ENCODE peak calls at places on chromosome 3, in five cellular contexts. B, Z, U, R and T are unnamed samples.

GRCh38 chr3:195172896-195173295 is 98.1 kb downstream of the XXYLT1 start:
- DNase-seq in U (no peak), Z (no peak), R (no peak), B (no peak), T (no peak)

GRCh38 chr3:72338942-72339749 is 509.1 kb downstream of the SHQ1 start:
- DNase-seq in R (no peak), Z (no peak), B (peak; percentile 15), U (peak; percentile 95), T (peak; percentile 41)

GRCh38 chr3:196569003-196569516 is 600 bp downstream of the FBXO45 start:
- DNase-seq in B (no peak), Z (peak; percentile 32), U (no peak), R (peak; percentile 65), T (peak; percentile 14)

GRCh38 chr3:117059054-117059989 is 349.7 kb downstream of the TUSC7 start:
- DNase-seq in B (no peak), Z (no peak), U (peak; percentile 6), R (no peak), T (peak; percentile 10)

GRCh38 chr3:74124716-74125115 is 489.7 kb downstream of the CNTN3 start:
- DNase-seq in B (no peak), U (no peak), Z (no peak), R (no peak), T (no peak)

GRCh38 chr3:64892664-64893309 is 205.0 kb upstream of the ADAMTS9 start:
- DNase-seq in U (no peak), B (no peak), Z (no peak), R (no peak), T (no peak)

GRCh38 chr3:99751649-99752048 is 66.0 kb upstream of the CMSS1 start:
- DNase-seq in Z (no peak), U (no peak), B (no peak), R (no peak), T (no peak)

GRCh38 chr3:114863848-114864247 is 283.2 kb downstream of the ZBTB20 start:
- DNase-seq in Z (no peak), B (no peak), R (no peak), U (no peak), T (no peak)

GRCh38 chr3:149999421-149999820 is 28.7 kb upstream of the PFN2 start:
- DNase-seq in Z (no peak), U (no peak), B (no peak), R (no peak), T (no peak)
- TF ChIP-seq SP1 in Z (no peak), U (no peak), B (no peak), R (no peak), T (no peak)

GRCh38 chr3:197592361-197593045 is 36.7 kb upstream of the BDH1 start:
- DNase-seq in R (no peak), Z (no peak), B (no peak), U (no peak), T (no peak)
- TF ChIP-seq SP1 in R (no peak), Z (no peak), B (no peak), U (no peak), T (no peak)

GRCh38 chr3:127652246-127652995 is 20.3 kb upstream of the ABTB1 start:
- DNase-seq in U (peak; percentile 41), R (peak; percentile 72), B (no peak), Z (peak; percentile 82), T (peak; percentile 37)
- TF ChIP-seq SP1 in U (no peak), R (no peak), B (no peak), Z (no peak), T (no peak)

DNA sequence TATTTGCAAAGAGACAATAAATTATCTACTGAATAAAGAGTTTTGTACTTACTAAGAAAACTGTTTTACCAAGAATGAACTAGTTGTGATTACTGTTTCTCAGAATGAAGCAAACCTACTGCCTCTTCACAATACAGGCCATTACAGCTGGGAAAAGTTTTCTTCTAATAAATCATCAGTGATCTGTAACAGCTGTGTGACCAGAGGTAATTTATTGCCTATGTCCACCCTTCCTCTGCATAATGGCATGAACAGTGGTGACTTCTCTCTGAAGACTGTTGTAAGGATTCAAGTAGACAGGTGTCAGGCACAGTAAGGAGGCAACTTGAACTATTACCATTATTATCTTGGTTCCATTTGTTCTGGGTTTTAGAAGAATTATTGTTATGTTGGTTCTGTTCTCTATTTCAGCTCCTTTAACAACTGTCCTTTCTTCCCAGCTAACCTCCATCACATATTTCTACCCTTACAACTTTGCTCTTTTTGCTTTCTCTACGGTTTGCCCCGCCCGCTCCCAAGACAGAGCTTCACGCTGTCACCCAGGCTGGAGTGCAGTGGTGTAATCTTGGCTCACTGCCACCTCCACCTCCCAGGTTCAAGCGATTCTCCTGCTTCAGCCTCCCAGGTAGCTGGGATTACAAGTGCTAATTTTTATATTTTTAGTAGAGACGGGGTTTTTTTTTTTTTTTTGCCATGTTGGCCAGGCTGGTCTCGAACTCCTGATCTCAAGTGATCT is 51.5 kb downstream of the PRKAR2A start:
- DNase-seq in Z (no peak), B (no peak), R (no peak), U (no peak), T (no peak)
- TF ChIP-seq SP1 in Z (no peak), B (no peak), R (no peak), U (no peak), T (no peak)

GRCh38 chr3:125261031-125261430 is 48.5 kb upstream of the SLC12A8 start:
- DNase-seq in B (no peak), Z (no peak), R (no peak), U (no peak), T (no peak)
- TF ChIP-seq SP1 in B (no peak), Z (no peak), R (no peak), U (no peak), T (no peak)